ENCODE peak calls at places on chromosome 1, in ten cellular contexts. B is lower leg skin; U is effector memory CD8-positive, alpha-beta T cell; R is HS-5; W is T-helper 1 cell; V is NCI-H446 treated with DMSO at 0.1 percent for 48 hours; C is GM13977; P is cardiac muscle cell; D is NCI-H1436; E is CD8-positive, alpha-beta T cell. G is an unnamed sample.

GRCh38 chr1:17587693-17588047 is 48.2 kb downstream of the ARHGEF10L start:
- DNase-seq in B (no peak), U (no peak), R (peak), W (no peak), V (no peak), C (no peak), P (peak), D (no peak), E (no peak), G (no peak)

GRCh38 chr1:159468321-159468720 is 28.8 kb downstream of the OR10J1 start:
- DNase-seq in B (no peak), U (no peak), R (no peak), W (no peak), V (no peak), C (no peak), P (no peak), D (no peak), E (no peak), G (no peak)

GRCh38 chr1:214632091-214632490 is 29.1 kb downstream of the CENPF start:
- DNase-seq in B (no peak), U (peak), R (no peak), W (peak), V (no peak), C (no peak), P (no peak), D (no peak), E (peak), G (no peak)

GRCh38 chr1:152167835-152168534 is 9.0 kb upstream of the RPTN start:
- DNase-seq in B (peak), U (no peak), R (peak), W (no peak), V (no peak), C (no peak), P (no peak), D (no peak), E (no peak), G (peak)

GRCh38 chr1:231193710-231194340 is 32.0 kb downstream of the TRIM67 start:
- DNase-seq in B (no peak), U (no peak), R (no peak), W (no peak), V (no peak), C (no peak), P (no peak), D (no peak), E (no peak), G (no peak)

GRCh38 chr1:15279576-15280230 is 32.7 kb downstream of the FHAD1 start:
- DNase-seq in B (no peak), U (no peak), R (no peak), W (no peak), V (no peak), C (no peak), P (no peak), D (no peak), E (no peak), G (no peak)

GRCh38 chr1:208108646-208109330 is 135.4 kb downstream of the PLXNA2 start:
- DNase-seq in B (no peak), U (no peak), R (no peak), W (no peak), V (no peak), C (no peak), P (no peak), D (no peak), E (no peak), G (no peak)

GRCh38 chr1:37817481-37817880 is 9.5 kb upstream of the YRDC start:
- DNase-seq in B (no peak), U (no peak), R (no peak), W (no peak), V (no peak), C (no peak), P (no peak), D (no peak), E (no peak), G (no peak)

GRCh38 chr1:154433161-154433681 is 28.1 kb downstream of the IL6R start:
- DNase-seq in B (peak), U (no peak), R (no peak), W (no peak), V (no peak), C (no peak), P (no peak), D (no peak), E (peak), G (no peak)

GRCh38 chr1:246567258-246568235 is 1.3 kb downstream of the CNST start:
- DNase-seq in B (no peak), U (no peak), R (peak), W (no peak), V (no peak), C (no peak), P (peak), D (no peak), E (no peak), G (peak)

GRCh38 chr1:26277261-26277661 is 2.6 kb upstream of the SH3BGRL3 start:
- DNase-seq in B (no peak), U (no peak), R (no peak), W (no peak), V (no peak), C (no peak), P (no peak), D (no peak), E (no peak), G (no peak)

GRCh38 chr1:182644863-182645262 is 39.5 kb downstream of the RGS8 start:
- DNase-seq in B (no peak), U (no peak), R (no peak), W (no peak), V (no peak), C (no peak), P (no peak), D (no peak), E (no peak), G (no peak)

GRCh38 chr1:232271991-232272589 is 357.8 kb downstream of the SIPA1L2 start:
- DNase-seq in B (no peak), U (no peak), R (no peak), W (no peak), V (no peak), C (no peak), P (no peak), D (no peak), E (no peak), G (no peak)

GRCh38 chr1:101482306-101482705 is 245.5 kb downstream of the S1PR1 start:
- DNase-seq in B (no peak), U (no peak), R (no peak), W (no peak), V (no peak), C (no peak), P (peak), D (no peak), E (no peak), G (no peak)

GRCh38 chr1:8055973-8056372 is 29.9 kb upstream of the ERRFI1 start:
- DNase-seq in B (no peak), U (no peak), R (peak), W (no peak), V (no peak), C (no peak), P (no peak), D (no peak), E (no peak), G (no peak)

GRCh38 chr1:210558302-210558701 is 229.6 kb downstream of the HHAT start:
- DNase-seq in B (no peak), U (no peak), R (no peak), W (no peak), V (no peak), C (no peak), P (peak), D (peak), E (no peak), G (no peak)

GRCh38 chr1:234125714-234126113 is 221.2 kb downstream of the SLC35F3 start:
- DNase-seq in B (no peak), U (no peak), R (no peak), W (no peak), V (no peak), C (no peak), P (no peak), D (no peak), E (no peak), G (no peak)

GRCh38 chr1:76425843-76426145 is 351.2 kb downstream of the ST6GALNAC3 start:
- DNase-seq in B (no peak), U (no peak), R (peak), W (no peak), V (peak), C (no peak), P (no peak), D (no peak), E (no peak), G (no peak)

GRCh38 chr1:3736708-3737107 is 15.5 kb upstream of the CCDC27 start:
- DNase-seq in B (no peak), U (no peak), R (no peak), W (no peak), V (no peak), C (no peak), P (no peak), D (no peak), E (no peak), G (no peak)

GRCh38 chr1:34166191-34167090 is 1.4 kb upstream of the CSMD2 start:
- DNase-seq in B (no peak), U (no peak), R (no peak), W (no peak), V (no peak), C (no peak), P (no peak), D (no peak), E (no peak), G (no peak)

GRCh38 chr1:181459067-181459466 is 24.2 kb upstream of the CACNA1E start:
- DNase-seq in B (no peak), U (no peak), R (no peak), W (no peak), V (no peak), C (no peak), P (no peak), D (no peak), E (no peak), G (no peak)

GRCh38 chr1:211285196-211285595 is 26.0 kb downstream of the RCOR3 start:
- DNase-seq in B (no peak), U (no peak), R (no peak), W (no peak), V (no peak), C (no peak), P (no peak), D (no peak), E (no peak), G (no peak)

GRCh38 chr1:204673909-204674701 is 11.4 kb downstream of the LRRN2 start:
- DNase-seq in B (no peak), U (no peak), R (no peak), W (no peak), V (peak), C (no peak), P (no peak), D (peak), E (no peak), G (no peak)

GRCh38 chr1:22387888-22388564 is 63.6 kb upstream of the ZBTB40 start:
- DNase-seq in B (no peak), U (no peak), R (no peak), W (no peak), V (no peak), C (no peak), P (no peak), D (no peak), E (no peak), G (no peak)

GRCh38 chr1:85319931-85320330 is 43.5 kb upstream of the BCL10 start:
- DNase-seq in B (no peak), U (no peak), R (no peak), W (no peak), V (no peak), C (no peak), P (no peak), D (no peak), E (no peak), G (no peak)

GRCh38 chr1:229209386-229209785 is 61.5 kb upstream of the RAB4A start:
- DNase-seq in B (peak), U (no peak), R (no peak), W (no peak), V (no peak), C (no peak), P (no peak), D (no peak), E (no peak), G (no peak)

GRCh38 chr1:157124855-157125254 is 13.3 kb downstream of the ETV3 start:
- DNase-seq in B (no peak), U (no peak), R (no peak), W (no peak), V (no peak), C (no peak), P (no peak), D (no peak), E (no peak), G (no peak)

GRCh38 chr1:112026018-112026417 is 36.5 kb upstream of the KCND3 start:
- DNase-seq in B (no peak), U (no peak), R (no peak), W (no peak), V (no peak), C (no peak), P (no peak), D (no peak), E (no peak), G (no peak)

GRCh38 chr1:56816909-56817308 is 2.3 kb downstream of the FYB2 start:
- DNase-seq in B (no peak), U (no peak), R (no peak), W (no peak), V (no peak), C (no peak), P (no peak), D (no peak), E (no peak), G (no peak)

GRCh38 chr1:232355162-232356006 is 274.5 kb downstream of the SIPA1L2 start:
- DNase-seq in B (no peak), U (no peak), R (no peak), W (no peak), V (no peak), C (no peak), P (peak), D (no peak), E (no peak), G (no peak)

GRCh38 chr1:63148825-63149645 is 173.3 kb upstream of the FOXD3 start:
- DNase-seq in B (no peak), U (no peak), R (peak), W (no peak), V (peak), C (peak), P (peak), D (peak), E (no peak), G (peak)

GRCh38 chr1:10975567-10976326 is 36.7 kb upstream of the TARDBP start:
- DNase-seq in B (peak), U (no peak), R (peak), W (no peak), V (no peak), C (no peak), P (no peak), D (no peak), E (no peak), G (no peak)

GRCh38 chr1:26996024-26996423 is 2.5 kb downstream of the TRNP1 start:
- DNase-seq in B (no peak), U (no peak), R (peak), W (no peak), V (no peak), C (no peak), P (no peak), D (no peak), E (no peak), G (no peak)